ENCODE peak calls at places on chromosomes 12 and 14, in six cellular contexts. One of them, this sample, is unnamed.

GRCh38 chr14:98510392-98510791 is 761.6 kb downstream of the BCL11B start:
- DNase-seq in IMR-90: no peak
- DNase-seq in neuronal stem cell: no peak
- DNase-seq in H9: no peak
- DNase-seq in mesendoderm: no peak
- DNase-seq in H1: no peak
- DNase-seq in this sample: no peak

GRCh38 chr14:22560638-22561365 is 28.2 kb downstream of the DAD1 start:
- DNase-seq in IMR-90: no peak
- DNase-seq in neuronal stem cell: no peak
- DNase-seq in H9: no peak
- DNase-seq in mesendoderm: peak; percentile 94
- DNase-seq in H1: no peak
- DNase-seq in this sample: no peak

GRCh38 chr14:22980672-22981089 is 1.7 kb downstream of the AJUBA start:
- DNase-seq in IMR-90: peak; percentile 32
- DNase-seq in neuronal stem cell: peak; percentile 74
- DNase-seq in H9: peak; percentile 60
- DNase-seq in mesendoderm: peak; percentile 67
- DNase-seq in H1: peak; percentile 80
- DNase-seq in this sample: no peak

GRCh38 chr12:51905507-51906438 is 1.5 kb upstream of the ACVRL1 start:
- DNase-seq in IMR-90: peak; percentile 40
- DNase-seq in neuronal stem cell: no peak
- DNase-seq in H9: no peak
- DNase-seq in mesendoderm: peak; percentile 90
- DNase-seq in H1: no peak
- DNase-seq in this sample: peak; percentile 91

GRCh38 chr14:38233218-38233617 is 22.7 kb downstream of the CLEC14A start:
- DNase-seq in IMR-90: no peak
- DNase-seq in neuronal stem cell: no peak
- DNase-seq in H9: no peak
- DNase-seq in mesendoderm: no peak
- DNase-seq in H1: no peak
- DNase-seq in this sample: no peak

GRCh38 chr12:66279127-66279712 is 23.1 kb upstream of the HELB start:
- DNase-seq in IMR-90: peak; percentile 22
- DNase-seq in neuronal stem cell: no peak
- DNase-seq in H9: no peak
- DNase-seq in mesendoderm: peak; percentile 44
- DNase-seq in H1: no peak
- DNase-seq in this sample: peak; percentile 30

GRCh38 chr12:128675576-128675975 is 148.2 kb downstream of the SLC15A4 start:
- DNase-seq in IMR-90: no peak
- DNase-seq in neuronal stem cell: no peak
- DNase-seq in H9: no peak
- DNase-seq in mesendoderm: no peak
- DNase-seq in H1: no peak
- DNase-seq in this sample: no peak

GRCh38 chr12:119448737-119449136 is 114.2 kb downstream of the CCDC60 start:
- DNase-seq in IMR-90: no peak
- DNase-seq in neuronal stem cell: no peak
- DNase-seq in H9: no peak
- DNase-seq in mesendoderm: no peak
- DNase-seq in H1: no peak
- DNase-seq in this sample: no peak

GRCh38 chr14:59632381-59632780 is 55.8 kb upstream of the CCDC175 start:
- DNase-seq in IMR-90: peak; percentile 6
- DNase-seq in neuronal stem cell: peak; percentile 27
- DNase-seq in H9: peak; percentile 66
- DNase-seq in mesendoderm: peak; percentile 73
- DNase-seq in H1: peak; percentile 54
- DNase-seq in this sample: peak; percentile 21

GRCh38 chr12:9064201-9064814 is 51.4 kb downstream of the A2M start:
- DNase-seq in IMR-90: peak; percentile 10
- DNase-seq in neuronal stem cell: peak; percentile 49
- DNase-seq in H9: peak; percentile 82
- DNase-seq in mesendoderm: peak; percentile 89
- DNase-seq in H1: no peak
- DNase-seq in this sample: peak; percentile 65

GRCh38 chr12:30884804-30885203 is 41.7 kb upstream of the TSPAN11 start:
- DNase-seq in IMR-90: no peak
- DNase-seq in neuronal stem cell: no peak
- DNase-seq in H9: no peak
- DNase-seq in mesendoderm: no peak
- DNase-seq in H1: no peak
- DNase-seq in this sample: no peak

GRCh38 chr14:68795602-68796417 is 2.9 kb upstream of the ZFP36L1 start:
- DNase-seq in IMR-90: peak; percentile 79
- DNase-seq in neuronal stem cell: no peak
- DNase-seq in H9: peak; percentile 91
- DNase-seq in mesendoderm: peak; percentile 97
- DNase-seq in H1: peak; percentile 86
- DNase-seq in this sample: peak; percentile 92

GRCh38 chr12:106154781-106155273 is 16.1 kb upstream of the NUAK1 start:
- DNase-seq in IMR-90: no peak
- DNase-seq in neuronal stem cell: no peak
- DNase-seq in H9: no peak
- DNase-seq in mesendoderm: no peak
- DNase-seq in H1: no peak
- DNase-seq in this sample: no peak

GRCh38 chr12:58540480-58541299 is 379.6 kb downstream of the LRIG3 start:
- DNase-seq in IMR-90: peak; percentile 91
- DNase-seq in neuronal stem cell: peak; percentile 74
- DNase-seq in H9: peak; percentile 93
- DNase-seq in mesendoderm: peak; percentile 92
- DNase-seq in H1: peak; percentile 78
- DNase-seq in this sample: peak; percentile 88

GRCh38 chr12:58901664-58902063 is 18.6 kb downstream of the LRIG3 start:
- DNase-seq in IMR-90: no peak
- DNase-seq in neuronal stem cell: no peak
- DNase-seq in H9: no peak
- DNase-seq in mesendoderm: no peak
- DNase-seq in H1: no peak
- DNase-seq in this sample: no peak

GRCh38 chr12:6980740-6981139 is 10.0 kb downstream of the EMG1 start:
- DNase-seq in IMR-90: no peak
- DNase-seq in neuronal stem cell: no peak
- DNase-seq in H9: no peak
- DNase-seq in mesendoderm: no peak
- DNase-seq in H1: no peak
- DNase-seq in this sample: no peak

GRCh38 chr12:56678852-56679251 is 9.2 kb downstream of the PTGES3 start:
- DNase-seq in IMR-90: no peak
- DNase-seq in neuronal stem cell: no peak
- DNase-seq in H9: peak; percentile 19
- DNase-seq in mesendoderm: no peak
- DNase-seq in H1: no peak
- DNase-seq in this sample: no peak

GRCh38 chr14:106790189-106791036 is 1264.0 kb downstream of the TMEM121 start:
- DNase-seq in IMR-90: no peak
- DNase-seq in neuronal stem cell: no peak
- DNase-seq in H9: no peak
- DNase-seq in mesendoderm: peak; percentile 1
- DNase-seq in H1: peak; percentile 66
- DNase-seq in this sample: no peak

GRCh38 chr12:26126340-26127284 is 1.8 kb upstream of the BHLHE41 start:
- DNase-seq in IMR-90: peak; percentile 80
- DNase-seq in neuronal stem cell: peak; percentile 80
- DNase-seq in H9: peak; percentile 91
- DNase-seq in mesendoderm: peak; percentile 84
- DNase-seq in H1: peak; percentile 85
- DNase-seq in this sample: peak; percentile 90

DNA sequence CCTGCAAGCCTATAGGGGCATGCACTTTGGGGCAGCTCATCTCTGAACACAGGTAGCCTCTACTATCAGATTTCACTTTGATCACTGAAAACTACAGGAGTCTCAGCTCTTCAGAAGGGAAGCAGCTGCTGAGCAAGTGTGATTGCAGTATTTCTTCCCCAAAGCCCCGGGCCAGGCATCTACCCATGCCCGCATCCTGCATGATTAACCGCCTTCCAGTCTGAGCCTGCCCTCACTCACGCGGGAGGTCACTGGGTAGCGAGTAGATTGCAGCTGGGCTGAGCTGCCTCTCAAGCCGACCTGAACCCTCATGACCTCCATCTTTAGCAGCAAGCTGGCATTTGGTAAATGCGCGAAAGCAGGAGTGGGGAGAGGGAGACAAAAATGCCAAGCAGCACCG is 334.7 kb downstream of the DPF3 start:
- DNase-seq in IMR-90: no peak
- DNase-seq in neuronal stem cell: no peak
- DNase-seq in H9: no peak
- DNase-seq in mesendoderm: peak; percentile 30
- DNase-seq in H1: no peak
- DNase-seq in this sample: no peak
- H3K27ac ChIP-seq in IMR-90: no peak overlapping the region
- H3K27ac ChIP-seq in neuronal stem cell: no peak overlapping the region
- H3K27ac ChIP-seq in H9: no peak overlapping the region
- H3K27ac ChIP-seq in mesendoderm: no peak overlapping the region
- H3K27ac ChIP-seq in H1: no peak overlapping the region
- H3K27ac ChIP-seq in this sample: no peak overlapping the region

GRCh38 chr14:82449926-82450325 is 916.3 kb upstream of the SEL1L start:
- DNase-seq in IMR-90: no peak
- DNase-seq in neuronal stem cell: no peak
- DNase-seq in H9: no peak
- DNase-seq in mesendoderm: peak; percentile 10
- DNase-seq in H1: no peak
- DNase-seq in this sample: no peak
- H2BK15ac ChIP-seq in IMR-90: no peak overlapping the region
- H2BK15ac ChIP-seq in neuronal stem cell: no peak overlapping the region
- H2BK15ac ChIP-seq in H9: no peak overlapping the region
- H2BK15ac ChIP-seq in mesendoderm: no peak overlapping the region
- H2BK15ac ChIP-seq in H1: no peak overlapping the region
- H2BK15ac ChIP-seq in this sample: no peak overlapping the region

GRCh38 chr12:64450057-64450640 is 1.8 kb upstream of the TBK1 start:
- DNase-seq in IMR-90: no peak
- DNase-seq in neuronal stem cell: no peak
- DNase-seq in H9: no peak
- DNase-seq in mesendoderm: no peak
- DNase-seq in H1: no peak
- DNase-seq in this sample: no peak

GRCh38 chr12:64450711-64451486 is 1.0 kb upstream of the TBK1 start:
- DNase-seq in IMR-90: peak; percentile 19
- DNase-seq in neuronal stem cell: peak; percentile 79
- DNase-seq in H9: no peak
- DNase-seq in mesendoderm: peak; percentile 81
- DNase-seq in H1: no peak
- DNase-seq in this sample: peak; percentile 36

GRCh38 chr12:64452559-64453329 is 824 bp downstream of the TBK1 start:
- DNase-seq in IMR-90: peak; percentile 90
- DNase-seq in neuronal stem cell: no peak
- DNase-seq in H9: no peak
- DNase-seq in mesendoderm: peak; percentile 27
- DNase-seq in H1: no peak
- DNase-seq in this sample: peak; percentile 97

GRCh38 chr12:64456119-64456518 is 4.2 kb downstream of the TBK1 start:
- DNase-seq in IMR-90: no peak
- DNase-seq in neuronal stem cell: no peak
- DNase-seq in H9: no peak
- DNase-seq in mesendoderm: no peak
- DNase-seq in H1: no peak
- DNase-seq in this sample: no peak

DNA sequence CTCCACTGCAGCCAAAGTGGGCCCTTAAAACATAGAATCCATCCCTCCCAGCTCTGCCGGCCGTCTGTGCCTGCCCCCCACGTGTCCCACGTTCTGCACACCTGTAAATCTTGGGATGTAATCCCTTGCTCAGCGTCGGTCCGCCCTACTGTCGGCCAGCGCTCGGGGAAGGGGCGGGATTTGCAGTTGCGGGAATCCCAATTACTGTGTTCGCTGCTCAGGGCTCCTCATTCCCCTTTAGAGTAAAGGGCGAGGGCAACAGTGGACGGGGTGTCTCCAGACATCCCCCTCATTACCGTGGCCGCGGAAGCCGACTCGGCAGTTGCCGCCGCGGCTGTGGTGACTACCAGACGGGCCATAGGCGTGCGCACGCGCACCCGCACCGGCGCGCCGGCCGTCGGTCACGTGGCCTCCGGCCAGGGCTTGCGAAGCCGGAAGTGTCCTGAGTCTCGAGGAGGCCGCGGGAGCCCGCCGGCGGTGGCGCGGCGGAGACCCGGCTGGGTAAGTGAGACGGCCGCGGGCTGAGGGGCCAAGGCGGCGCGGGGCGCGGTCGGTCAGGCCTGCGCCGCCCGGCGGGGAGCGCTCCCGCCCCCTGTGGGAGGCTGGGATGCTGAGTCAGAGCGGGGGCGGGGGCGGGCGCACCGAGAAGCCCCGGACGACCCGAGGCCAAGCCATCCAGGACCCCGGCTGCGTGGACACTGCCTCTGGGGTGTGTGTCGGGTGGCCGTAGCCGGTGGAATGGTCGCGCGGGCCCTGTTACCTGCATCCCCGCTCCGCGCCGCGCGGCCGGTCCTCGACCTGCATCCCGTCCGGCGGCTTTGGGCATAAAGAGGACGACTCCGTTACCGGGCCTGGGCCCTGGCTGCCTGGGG is at the start of gene TBK1:
- DNase-seq in IMR-90: peak; percentile 84
- DNase-seq in neuronal stem cell: peak; percentile 89
- DNase-seq in H9: peak; percentile 95
- DNase-seq in mesendoderm: peak; percentile 92
- DNase-seq in H1: peak; percentile 95
- DNase-seq in this sample: peak; percentile 89
- H3K23ac ChIP-seq in IMR-90: peak within 1 kb of the TSS; percentile 89
- H3K23ac ChIP-seq in neuronal stem cell: peak within 1 kb of the TSS; percentile 95
- H3K23ac ChIP-seq in H9: no peak within 1 kb of the TSS
- H3K23ac ChIP-seq in mesendoderm: peak within 1 kb of the TSS; percentile 51
- H3K23ac ChIP-seq in H1: no peak within 1 kb of the TSS
- H3K23ac ChIP-seq in this sample: no peak within 1 kb of the TSS

GRCh38 chr12:23888396-23889068 is 60.9 kb downstream of the SOX5 start:
- DNase-seq in IMR-90: no peak
- DNase-seq in neuronal stem cell: no peak
- DNase-seq in H9: no peak
- DNase-seq in mesendoderm: peak; percentile 78
- DNase-seq in H1: no peak
- DNase-seq in this sample: no peak
- H3K27ac ChIP-seq in IMR-90: no peak overlapping the region
- H3K27ac ChIP-seq in neuronal stem cell: no peak overlapping the region
- H3K27ac ChIP-seq in H9: no peak overlapping the region
- H3K27ac ChIP-seq in mesendoderm: no peak overlapping the region
- H3K27ac ChIP-seq in H1: no peak overlapping the region
- H3K27ac ChIP-seq in this sample: no peak overlapping the region

GRCh38 chr12:104223599-104224168 is 8.1 kb downstream of the TXNRD1 start:
- DNase-seq in IMR-90: no peak
- DNase-seq in neuronal stem cell: no peak
- DNase-seq in H9: no peak
- DNase-seq in mesendoderm: no peak
- DNase-seq in H1: no peak
- DNase-seq in this sample: no peak
- H2BK15ac ChIP-seq in IMR-90: peak overlapping the region; percentile 45
- H2BK15ac ChIP-seq in neuronal stem cell: no peak overlapping the region
- H2BK15ac ChIP-seq in H9: no peak overlapping the region
- H2BK15ac ChIP-seq in mesendoderm: no peak overlapping the region
- H2BK15ac ChIP-seq in H1: no peak overlapping the region
- H2BK15ac ChIP-seq in this sample: no peak overlapping the region

GRCh38 chr12:131634037-131634436 is 76.9 kb upstream of the SFSWAP start:
- DNase-seq in IMR-90: no peak
- DNase-seq in neuronal stem cell: no peak
- DNase-seq in H9: no peak
- DNase-seq in mesendoderm: no peak
- DNase-seq in H1: no peak
- DNase-seq in this sample: no peak
- H3K23ac ChIP-seq in IMR-90: no peak overlapping the region
- H3K23ac ChIP-seq in neuronal stem cell: no peak overlapping the region
- H3K23ac ChIP-seq in H9: no peak overlapping the region
- H3K23ac ChIP-seq in mesendoderm: no peak overlapping the region
- H3K23ac ChIP-seq in H1: no peak overlapping the region
- H3K23ac ChIP-seq in this sample: peak overlapping the region; percentile 40